ENCODE peak calls at places on chromosomes 13 and 19, in ten cellular contexts. O is kidney tubule cell, Z is GM23248, W is HCEC 1CT, A is ACHN, E is tibial artery, I is left lung, D is islet precursor cell, T is T-cell, G is T-helper 2 cell. Y is an unnamed sample.

GRCh38 chr13:31614704-31615103 is 124.6 kb upstream of the RXFP2 start:
- DNase-seq in O (no peak), Z (no peak), W (no peak), A (no peak), E (no peak), I (no peak), D (no peak), T (no peak), G (no peak), Y (no peak)

GRCh38 chr19:48413879-48414623 is 20.6 kb downstream of the GRIN2D start:
- DNase-seq in O (peak), Z (peak), W (no peak), A (peak), E (no peak), I (no peak), D (peak), T (no peak), G (no peak), Y (no peak)

GRCh38 chr19:44903602-44904425 is 1.8 kb upstream of the APOE start:
- DNase-seq in O (peak), Z (peak), W (peak), A (peak), E (peak), I (peak), D (peak), T (peak), G (peak), Y (no peak)

GRCh38 chr13:29162638-29163037 is 342.5 kb downstream of the MTUS2 start:
- DNase-seq in O (peak), Z (peak), W (no peak), A (peak), E (no peak), I (no peak), D (peak), T (no peak), G (no peak), Y (no peak)

GRCh38 chr13:99380921-99381645 is 73.9 kb upstream of the GPR183 start:
- DNase-seq in O (peak), Z (no peak), W (no peak), A (no peak), E (no peak), I (no peak), D (peak), T (peak), G (no peak), Y (no peak)

GRCh38 chr19:40811478-40812341 is 12.7 kb downstream of the EGLN2 start:
- DNase-seq in O (no peak), Z (no peak), W (no peak), A (no peak), E (no peak), I (no peak), D (no peak), T (no peak), G (no peak), Y (no peak)

GRCh38 chr13:50668882-50669281 is 174.6 kb downstream of the DLEU7 start:
- DNase-seq in O (no peak), Z (no peak), W (no peak), A (no peak), E (no peak), I (no peak), D (no peak), T (no peak), G (no peak), Y (no peak)

GRCh38 chr13:41548870-41549269 is 91.5 kb downstream of the RGCC start:
- DNase-seq in O (no peak), Z (no peak), W (no peak), A (no peak), E (no peak), I (no peak), D (no peak), T (no peak), G (no peak), Y (no peak)

Y was measured in COR-L47.